ENCODE peak calls at places on chromosome 3, in seven cellular contexts. K is GM12878, W is GM12891, B is SK-N-SH, L is K562, U is H1, N is HepG2. Q is an unnamed sample.

GRCh38 chr3:78641703-78642102 is 1126.1 kb downstream of the ROBO1 start:
- DNase-seq in B (no peak), N (no peak), L (no peak), U (no peak), W (no peak), K (no peak), Q (no peak)

GRCh38 chr3:165643433-165643824 is 193.8 kb downstream of the BCHE start:
- DNase-seq in N (no peak), W (no peak), U (no peak), L (no peak), B (no peak), K (no peak), Q (no peak)

GRCh38 chr3:5304789-5305680 is 117.5 kb downstream of the EDEM1 start:
- DNase-seq in B (peak), L (peak), K (no peak), U (peak), N (peak), W (peak), Q (peak)

GRCh38 chr3:5651351-5651750 is 463.8 kb downstream of the EDEM1 start:
- DNase-seq in K (no peak), L (no peak), W (no peak), B (no peak), U (no peak), N (no peak), Q (no peak)

GRCh38 chr3:100516232-100516631 is 23.8 kb downstream of the TMEM45A start:
- DNase-seq in B (no peak), L (no peak), K (no peak), W (no peak), N (no peak), U (no peak), Q (no peak)

GRCh38 chr3:178233371-178233770 is 302.9 kb upstream of the KCNMB2 start:
- DNase-seq in W (no peak), L (no peak), B (no peak), N (no peak), K (no peak), U (no peak), Q (no peak)

GRCh38 chr3:150069158-150069536 is 98.5 kb upstream of the PFN2 start:
- DNase-seq in B (no peak), W (no peak), N (no peak), K (no peak), L (no peak), U (no peak), Q (no peak)

GRCh38 chr3:51391566-51392300 is 648 bp downstream of the RBM15B start:
- DNase-seq in L (peak), K (no peak), N (no peak), U (no peak), W (peak), B (peak), Q (peak)

GRCh38 chr3:51282931-51283330 is 102.2 kb upstream of the MANF start:
- DNase-seq in K (no peak), W (no peak), U (no peak), N (no peak), L (no peak), B (no peak), Q (no peak)

GRCh38 chr3:194749631-194750271 is 64.1 kb downstream of the FAM43A start:
- DNase-seq in U (no peak), K (no peak), B (peak), L (no peak), N (peak), W (no peak), Q (no peak)

GRCh38 chr3:186360779-186361178 is 1.3 kb downstream of the DGKG start:
- DNase-seq in N (no peak), K (no peak), B (peak), L (no peak), U (no peak), W (no peak), Q (no peak)

GRCh38 chr3:108035751-108036150 is 55.1 kb downstream of the CD47 start:
- DNase-seq in W (no peak), K (no peak), U (no peak), B (no peak), N (no peak), L (no peak), Q (no peak)

GRCh38 chr3:14228611-14229470 is 50.2 kb downstream of the LSM3 start:
- DNase-seq in U (no peak), K (no peak), N (no peak), W (no peak), B (no peak), L (no peak), Q (no peak)

GRCh38 chr3:151431940-151432339 is 28.9 kb downstream of the IGSF10 start:
- DNase-seq in B (no peak), U (no peak), K (no peak), N (no peak), W (no peak), L (no peak), Q (no peak)

GRCh38 chr3:54424283-54424682 is 301.9 kb downstream of the CACNA2D3 start:
- DNase-seq in K (no peak), W (no peak), U (no peak), B (no peak), N (no peak), L (no peak), Q (no peak)

GRCh38 chr3:196868297-196868661 is 559 bp downstream of the SENP5 start:
- DNase-seq in K (no peak), N (peak), W (peak), L (no peak), B (peak), U (no peak), Q (peak)

GRCh38 chr3:134754768-134755559 is 40.1 kb upstream of the EPHB1 start:
- DNase-seq in N (peak), B (peak), U (peak), K (no peak), L (peak), W (peak), Q (peak)

GRCh38 chr3:45507820-45508317 is 86.7 kb upstream of the LIMD1 start:
- DNase-seq in W (no peak), U (no peak), K (no peak), N (no peak), B (peak), L (peak), Q (no peak)

GRCh38 chr3:22012471-22012870 is 261.5 kb upstream of the ZNF385D start:
- DNase-seq in L (no peak), W (no peak), U (no peak), K (no peak), B (no peak), N (no peak), Q (no peak)

GRCh38 chr3:22372292-22372949 is 621.4 kb upstream of the ZNF385D start:
- DNase-seq in L (no peak), K (no peak), B (peak), W (no peak), U (no peak), N (no peak), Q (no peak)

GRCh38 chr3:49357466-49358216 is 512 bp downstream of the GPX1 start:
- DNase-seq in N (no peak), U (no peak), W (no peak), K (no peak), L (no peak), B (peak), Q (no peak)

GRCh38 chr3:158313344-158313927 is 203.5 kb downstream of the RSRC1 start:
- DNase-seq in K (no peak), U (no peak), B (peak), L (peak), W (no peak), N (peak), Q (no peak)

GRCh38 chr3:133527306-133527705 is 46.2 kb upstream of the CDV3 start:
- DNase-seq in W (no peak), L (no peak), B (no peak), K (no peak), N (no peak), U (no peak), Q (no peak)

GRCh38 chr3:39249453-39250115 is 30.3 kb downstream of the CX3CR1 start:
- DNase-seq in W (no peak), N (no peak), U (no peak), B (no peak), L (no peak), K (no peak), Q (no peak)

GRCh38 chr3:23161896-23162570 is 41.1 kb upstream of the UBE2E2 start:
- DNase-seq in L (no peak), B (no peak), W (no peak), K (peak), N (no peak), U (no peak), Q (no peak)

GRCh38 chr3:90099493-90099892 is 992.1 kb downstream of the EPHA3 start:
- DNase-seq in B (no peak), K (no peak), L (no peak), U (no peak), W (no peak), N (no peak), Q (no peak)

GRCh38 chr3:114453296-114453888 is 159.6 kb downstream of the TIGIT start:
- DNase-seq in W (no peak), B (no peak), U (no peak), L (no peak), N (no peak), K (no peak), Q (no peak)

GRCh38 chr3:173411288-173412064 is 13.9 kb downstream of the NLGN1 start:
- DNase-seq in W (no peak), K (no peak), L (no peak), N (peak), B (peak), U (no peak), Q (no peak)
- TF ChIP-seq TAF1 in W (no peak), K (no peak), L (no peak), N (no peak), B (no peak), U (no peak), Q (no peak)

GRCh38 chr3:32421185-32421584 is 29.5 kb downstream of the CMTM7 start:
- DNase-seq in K (no peak), B (no peak), U (no peak), L (no peak), N (no peak), W (no peak), Q (no peak)
- TF ChIP-seq POLR2AphosphoS5 in K (no peak), B (no peak), U (no peak), L (no peak), N (no peak), W (no peak), Q (no peak)

GRCh38 chr3:127037423-127037841 is 54.5 kb downstream of the PLXNA1 start:
- DNase-seq in B (no peak), W (no peak), K (no peak), N (no peak), L (no peak), U (no peak), Q (no peak)

GRCh38 chr3:127034990-127035652 is 52.2 kb downstream of the PLXNA1 start:
- DNase-seq in N (no peak), L (no peak), B (no peak), W (no peak), U (no peak), K (no peak), Q (no peak)

GRCh38 chr3:127037021-127037400 is 54.1 kb downstream of the PLXNA1 start:
- DNase-seq in N (no peak), B (no peak), U (no peak), W (no peak), L (no peak), K (no peak), Q (no peak)

GRCh38 chr3:127035672-127036071 is 52.8 kb downstream of the PLXNA1 start:
- DNase-seq in B (no peak), N (no peak), U (no peak), K (no peak), W (no peak), L (no peak), Q (no peak)

GRCh38 chr3:127036209-127037020 is 53.5 kb downstream of the PLXNA1 start:
- DNase-seq in L (no peak), W (no peak), K (no peak), B (no peak), U (no peak), N (no peak), Q (no peak)
- TF ChIP-seq TAF1 in L (no peak), W (no peak), K (no peak), B (no peak), U (no peak), N (no peak), Q (no peak)

GRCh38 chr3:2456788-2457187 is 358.1 kb downstream of the CNTN4 start:
- DNase-seq in U (no peak), B (no peak), W (no peak), K (no peak), N (no peak), L (no peak), Q (no peak)
- TF ChIP-seq POLR2AphosphoS5 in U (no peak), B (no peak), W (no peak), K (no peak), N (no peak), L (no peak), Q (no peak)

Q was measured in GM12892.